ENCODE peak calls at places on chromosomes 12 and 14, in ten cellular contexts. G is CD8-positive, alpha-beta T cell; R is CD8-positive, alpha-beta memory T cell; S is PC-3; Z is prostate gland; X is mammary epithelial cell; U is heart left ventricle; O is GM23248; I is tibial nerve; D is neural progenitor cell. E is an unnamed sample. For H3K36me3, the result is how much of the 10 kb centered on the place peaks cover.

GRCh38 chr12:6607751-6608591 is 792 bp upstream of the CHD4 start:
- DNase-seq in G (peak), R (peak), S (peak), Z (no peak), X (peak), U (peak), O (peak), I (peak), D (peak), E (no peak)

GRCh38 chr14:23067847-23068791 is 10.8 kb upstream of the CDH24 start:
- DNase-seq in G (no peak), R (no peak), S (no peak), Z (no peak), X (no peak), U (no peak), O (peak), I (no peak), D (no peak), E (no peak)

GRCh38 chr12:48973992-48974673 is 2.6 kb upstream of the WNT10B start:
- DNase-seq in G (no peak), R (no peak), S (no peak), Z (no peak), X (no peak), U (no peak), O (peak), I (peak), D (peak), E (no peak)

GRCh38 chr14:22976620-22977433 is 5.5 kb downstream of the AJUBA start:
- DNase-seq in G (no peak), R (no peak), S (peak), Z (no peak), X (peak), U (no peak), O (peak), I (no peak), D (no peak), E (no peak)

GRCh38 chr14:95316826-95317225 is 2.9 kb downstream of the CLMN start:
- DNase-seq in G (no peak), R (no peak), S (no peak), Z (no peak), X (no peak), U (no peak), O (no peak), I (no peak), D (peak), E (no peak)

GRCh38 chr12:52231305-52232232 is 1.5 kb upstream of the KRT7 start:
- DNase-seq in G (no peak), R (no peak), S (peak), Z (no peak), X (peak), U (no peak), O (no peak), I (no peak), D (no peak), E (no peak)

GRCh38 chr14:69996197-69996596 is 117.0 kb downstream of the SMOC1 start:
- DNase-seq in G (no peak), R (no peak), S (peak), Z (no peak), X (peak), U (no peak), O (peak), I (no peak), D (no peak), E (peak)

GRCh38 chr12:49825971-49826421 is 2.2 kb downstream of the NCKAP5L start:
- DNase-seq in G (no peak), R (no peak), S (no peak), Z (no peak), X (peak), U (no peak), O (peak), I (no peak), D (no peak), E (no peak)

GRCh38 chr12:9742665-9743064 is 9.8 kb upstream of the CLECL1 start:
- DNase-seq in G (no peak), R (peak), S (no peak), Z (no peak), X (no peak), U (no peak), O (no peak), I (no peak), D (no peak), E (no peak)

GRCh38 chr12:77047341-77048202 is 17.8 kb downstream of the E2F7 start:
- DNase-seq in G (no peak), R (no peak), S (no peak), Z (no peak), X (no peak), U (no peak), O (peak), I (no peak), D (no peak), E (no peak)

GRCh38 chr12:77058740-77059139 is 6.6 kb downstream of the E2F7 start:
- DNase-seq in G (no peak), R (no peak), S (peak), Z (no peak), X (peak), U (no peak), O (peak), I (no peak), D (no peak), E (no peak)

GRCh38 chr12:77054856-77055255 is 10.5 kb downstream of the E2F7 start:
- DNase-seq in G (no peak), R (no peak), S (no peak), Z (no peak), X (no peak), U (no peak), O (no peak), I (no peak), D (no peak), E (no peak)

GRCh38 chr12:77049767-77050353 is 15.5 kb downstream of the E2F7 start:
- DNase-seq in G (no peak), R (peak), S (peak), Z (peak), X (peak), U (no peak), O (peak), I (peak), D (peak), E (no peak)

DNA sequence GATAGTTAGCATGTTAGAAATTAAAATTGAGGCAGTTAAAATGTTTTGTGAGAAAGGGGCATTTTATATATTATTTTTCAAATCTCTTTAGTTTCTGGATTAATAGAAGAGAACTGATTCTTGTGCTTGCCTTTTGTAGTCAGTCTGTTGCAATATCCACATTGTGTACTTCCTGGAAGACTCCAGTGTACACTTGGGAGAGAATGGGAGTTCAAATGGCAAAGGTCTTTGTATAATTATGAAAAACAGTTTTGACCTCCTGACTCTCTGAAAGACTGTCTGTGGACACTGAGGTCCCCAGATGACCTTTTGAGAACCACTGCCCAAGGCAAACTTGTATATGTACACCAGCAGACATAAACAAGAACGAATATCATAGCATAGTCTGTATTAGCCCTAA is 12.1 kb downstream of the E2F7 start:
- DNase-seq in G (no peak), R (no peak), S (no peak), Z (no peak), X (no peak), U (no peak), O (no peak), I (no peak), D (no peak), E (no peak)
- H3K36me3 ChIP-seq in G (under half), R (under half), S (half or more), Z (under half), X (under half), U (under half), O (under half), I (under half), D (under half), E (under half)

GRCh38 chr12:57176139-57176477 is 28.7 kb upstream of the LRP1-AS start:
- DNase-seq in G (no peak), R (no peak), S (no peak), Z (no peak), X (no peak), U (no peak), O (no peak), I (no peak), D (no peak), E (no peak)

GRCh38 chr12:57176846-57177245 is 29.4 kb upstream of the LRP1-AS start:
- DNase-seq in G (no peak), R (no peak), S (peak), Z (no peak), X (peak), U (no peak), O (peak), I (no peak), D (no peak), E (no peak)

GRCh38 chr12:57173683-57174082 is 26.3 kb upstream of the LRP1-AS start:
- DNase-seq in G (no peak), R (no peak), S (no peak), Z (no peak), X (no peak), U (no peak), O (no peak), I (no peak), D (no peak), E (no peak)

GRCh38 chr12:57177354-57177753 is 29.9 kb upstream of the LRP1-AS start:
- DNase-seq in G (no peak), R (no peak), S (no peak), Z (no peak), X (no peak), U (no peak), O (no peak), I (no peak), D (no peak), E (no peak)

DNA sequence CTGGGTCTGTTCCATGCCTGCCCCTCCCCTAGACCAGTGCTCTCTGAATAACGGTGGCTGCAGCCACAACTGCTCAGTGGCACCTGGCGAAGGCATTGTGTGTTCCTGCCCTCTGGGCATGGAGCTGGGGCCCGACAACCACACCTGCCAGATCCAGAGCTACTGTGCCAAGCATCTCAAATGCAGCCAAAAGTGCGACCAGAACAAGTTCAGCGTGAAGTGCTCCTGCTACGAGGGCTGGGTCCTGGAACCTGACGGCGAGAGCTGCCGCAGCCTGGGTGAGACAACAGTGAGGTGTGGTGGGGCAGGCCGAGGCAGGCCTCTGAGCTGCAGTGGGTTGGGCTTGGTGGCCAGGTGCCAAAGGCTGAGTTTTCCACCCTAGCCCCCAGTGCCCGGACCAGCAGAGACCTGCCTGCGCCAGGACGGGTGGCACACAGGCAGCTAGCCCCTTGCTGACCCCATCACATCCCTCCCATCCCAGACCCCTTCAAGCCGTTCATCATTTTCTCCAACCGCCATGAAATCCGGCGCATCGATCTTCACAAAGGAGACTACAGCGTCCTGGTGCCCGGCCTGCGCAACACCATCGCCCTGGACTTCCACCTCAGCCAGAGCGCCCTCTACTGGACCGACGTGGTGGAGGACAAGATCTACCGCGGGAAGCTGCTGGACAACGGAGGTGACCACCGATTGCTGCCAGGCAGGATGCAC is 28.2 kb upstream of the LRP1-AS start:
- DNase-seq in G (peak), R (no peak), S (peak), Z (peak), X (peak), U (peak), O (peak), I (peak), D (peak), E (peak)
- H3K36me3 ChIP-seq in G (under half), R (under half), S (under half), Z (under half), X (under half), U (half or more), O (half or more), I (half or more), D (under half), E (under half)

GRCh38 chr12:58887071-58887470 is 33.2 kb downstream of the LRIG3 start:
- DNase-seq in G (no peak), R (no peak), S (no peak), Z (no peak), X (no peak), U (no peak), O (no peak), I (no peak), D (no peak), E (no peak)

GRCh38 chr12:58884916-58885315 is 35.4 kb downstream of the LRIG3 start:
- DNase-seq in G (no peak), R (no peak), S (no peak), Z (no peak), X (no peak), U (no peak), O (no peak), I (no peak), D (no peak), E (no peak)

GRCh38 chr12:58886474-58886873 is 33.8 kb downstream of the LRIG3 start:
- DNase-seq in G (no peak), R (no peak), S (no peak), Z (no peak), X (no peak), U (no peak), O (no peak), I (no peak), D (no peak), E (no peak)

GRCh38 chr12:58882796-58883195 is 37.5 kb downstream of the LRIG3 start:
- DNase-seq in G (no peak), R (no peak), S (no peak), Z (no peak), X (no peak), U (no peak), O (no peak), I (no peak), D (peak), E (no peak)

GRCh38 chr12:58883576-58884334 is 36.5 kb downstream of the LRIG3 start:
- DNase-seq in G (no peak), R (no peak), S (no peak), Z (no peak), X (no peak), U (no peak), O (no peak), I (no peak), D (no peak), E (no peak)
- H3K36me3 ChIP-seq in G (under half), R (under half), S (under half), Z (under half), X (half or more), U (half or more), O (half or more), I (half or more), D (half or more), E (under half)

GRCh38 chr12:132046561-132046960 is 96.8 kb downstream of the EP400 start:
- DNase-seq in G (no peak), R (no peak), S (no peak), Z (no peak), X (no peak), U (no peak), O (peak), I (no peak), D (no peak), E (peak)

GRCh38 chr12:132043216-132043615 is 93.5 kb downstream of the EP400 start:
- DNase-seq in G (no peak), R (no peak), S (no peak), Z (no peak), X (peak), U (no peak), O (no peak), I (no peak), D (no peak), E (no peak)

GRCh38 chr12:132043770-132044467 is 94.2 kb downstream of the EP400 start:
- DNase-seq in G (no peak), R (no peak), S (no peak), Z (no peak), X (no peak), U (no peak), O (no peak), I (no peak), D (no peak), E (no peak)

GRCh38 chr12:132045751-132046150 is 96.0 kb downstream of the EP400 start:
- DNase-seq in G (no peak), R (no peak), S (no peak), Z (no peak), X (no peak), U (no peak), O (no peak), I (no peak), D (no peak), E (no peak)

DNA sequence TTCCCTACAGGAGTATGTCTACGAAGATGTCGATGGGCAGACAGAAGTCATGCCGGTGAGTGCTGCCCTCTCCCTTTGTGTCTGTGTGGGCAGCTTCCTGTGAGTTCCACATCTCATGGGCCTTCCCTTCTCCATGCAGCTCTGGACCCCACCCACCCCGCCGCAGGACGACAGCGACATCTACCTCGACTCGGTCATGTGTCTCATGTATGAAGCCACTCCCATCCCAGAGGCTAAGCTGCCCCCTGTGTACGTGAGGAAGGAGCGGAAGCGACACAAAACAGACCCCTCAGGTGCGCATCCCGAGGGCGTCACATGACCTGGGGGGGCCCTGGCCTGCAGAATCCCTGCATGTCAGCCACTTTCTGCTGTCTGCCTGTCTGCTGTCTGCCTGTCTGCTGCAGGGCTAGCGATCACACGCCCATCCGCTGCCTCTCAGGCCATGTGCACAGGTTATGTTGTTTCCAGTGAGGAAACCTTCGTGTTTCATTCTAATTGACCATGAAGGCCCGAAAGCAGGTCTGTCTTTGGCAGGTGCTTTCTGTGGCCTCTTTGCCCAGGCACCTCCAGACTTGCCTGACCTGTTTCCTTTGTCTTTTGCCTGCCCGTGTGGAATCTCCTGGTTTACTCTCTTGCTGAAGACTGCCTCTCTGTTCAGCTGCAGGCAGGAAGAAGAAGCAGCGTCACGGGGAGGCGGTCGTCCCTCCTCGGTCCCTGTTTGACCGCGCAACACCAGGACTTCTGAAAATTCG is 95.1 kb downstream of the EP400 start:
- DNase-seq in G (no peak), R (no peak), S (no peak), Z (no peak), X (no peak), U (no peak), O (no peak), I (no peak), D (no peak), E (no peak)
- H3K36me3 ChIP-seq in G (half or more), R (half or more), S (half or more), Z (under half), X (under half), U (half or more), O (under half), I (half or more), D (under half), E (under half)

GRCh38 chr14:68880581-68881105 is 87.8 kb upstream of the ZFP36L1 start:
- DNase-seq in G (no peak), R (no peak), S (no peak), Z (no peak), X (no peak), U (no peak), O (no peak), I (no peak), D (no peak), E (no peak)
- H3K36me3 ChIP-seq in G (half or more), R (under half), S (half or more), Z (under half), X (half or more), U (half or more), O (half or more), I (half or more), D (under half), E (under half)

DNA sequence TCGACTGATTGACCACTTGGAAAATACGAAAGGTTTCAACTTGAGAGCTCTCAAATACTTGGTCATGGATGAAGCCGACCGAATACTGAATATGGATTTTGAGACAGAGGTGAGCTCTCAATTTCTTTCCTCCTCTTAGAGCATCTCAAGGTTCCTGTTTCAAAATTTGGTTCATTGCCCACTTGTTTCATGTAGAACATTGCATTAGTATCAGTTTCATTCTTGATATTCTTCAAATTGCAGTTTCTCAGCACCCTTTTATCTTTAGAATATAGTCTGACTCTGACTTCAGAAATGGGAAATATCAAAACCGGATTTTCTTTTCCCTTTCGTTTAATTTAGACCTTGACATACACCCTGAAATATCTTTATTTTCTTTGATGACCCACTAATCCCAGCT is 8.8 kb downstream of the DDX47 start:
- DNase-seq in G (no peak), R (no peak), S (no peak), Z (no peak), X (no peak), U (no peak), O (no peak), I (no peak), D (no peak), E (no peak)
- H3K36me3 ChIP-seq in G (half or more), R (under half), S (half or more), Z (under half), X (half or more), U (half or more), O (half or more), I (half or more), D (under half), E (under half)

DNA sequence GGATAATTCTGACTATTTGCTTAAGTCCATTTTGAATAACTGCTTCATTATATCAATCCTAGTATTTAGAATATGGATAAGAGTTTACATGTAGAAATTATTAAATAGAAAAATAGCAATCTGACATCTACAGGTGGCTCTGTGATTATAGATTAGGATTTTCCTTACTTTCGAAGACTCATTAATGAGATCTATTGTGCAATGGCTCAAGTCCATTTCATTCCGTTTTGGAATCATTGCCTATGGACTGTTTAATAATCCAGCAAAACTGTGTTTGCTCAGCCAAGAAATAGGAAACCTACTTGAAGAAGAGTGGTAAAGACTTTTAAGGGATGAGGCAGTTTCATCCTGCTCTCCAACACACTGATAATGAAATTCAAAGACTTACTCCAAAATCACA is 67.8 kb upstream of the SSTR1 start:
- DNase-seq in G (no peak), R (no peak), S (no peak), Z (no peak), X (no peak), U (no peak), O (no peak), I (no peak), D (no peak), E (no peak)
- H3K36me3 ChIP-seq in G (under half), R (under half), S (under half), Z (under half), X (under half), U (under half), O (under half), I (under half), D (under half), E (under half)

DNA sequence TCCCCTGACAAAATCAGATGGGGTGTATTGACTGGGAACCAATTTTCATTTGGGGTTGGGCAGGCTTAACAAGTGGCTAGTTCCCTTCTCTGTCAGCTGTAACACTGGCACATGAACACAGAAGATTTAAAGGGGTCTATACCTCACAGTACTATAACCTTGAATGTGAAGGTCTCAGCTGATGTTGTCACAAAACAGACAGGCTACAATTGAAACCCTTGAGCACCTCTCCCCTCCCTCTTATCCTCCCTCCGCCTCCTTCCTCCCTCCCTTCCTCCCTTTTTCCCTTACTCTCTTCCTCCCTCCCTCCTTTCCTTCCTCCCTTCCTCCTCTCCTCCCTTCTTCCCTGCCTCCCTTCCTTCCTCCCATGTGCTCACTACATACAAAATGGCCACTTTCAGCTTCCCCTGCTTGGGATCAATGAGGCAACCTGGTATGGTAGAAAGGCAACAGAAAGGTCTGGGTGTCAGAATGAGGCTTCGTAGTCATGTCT is 262.4 kb downstream of the TTC6 start:
- DNase-seq in G (no peak), R (no peak), S (no peak), Z (no peak), X (no peak), U (no peak), O (no peak), I (no peak), D (no peak), E (no peak)
- H3K36me3 ChIP-seq in G (under half), R (under half), S (under half), Z (under half), X (under half), U (under half), O (under half), I (under half), D (under half), E (under half)

GRCh38 chr12:123319826-123320225 is 44.8 kb downstream of the SBNO1 start:
- DNase-seq in G (no peak), R (no peak), S (no peak), Z (no peak), X (no peak), U (no peak), O (no peak), I (no peak), D (no peak), E (no peak)
- H3K36me3 ChIP-seq in G (half or more), R (half or more), S (half or more), Z (under half), X (half or more), U (half or more), O (half or more), I (half or more), D (half or more), E (under half)

E was measured in kidney epithelial cell.